ENCODE peak calls at places on chromosome 5, in eight cellular contexts. One of them, this sample, is unnamed.

GRCh38 chr5:151023651-151024050 is 3.3 kb downstream of the GPX3 start:
- DNase-seq in A549: no peak
- DNase-seq in BJ: no peak
- DNase-seq in cardiac muscle cell: no peak
- DNase-seq in prostate gland: peak; percentile 75
- DNase-seq in heart right ventricle: peak; percentile 77
- DNase-seq in tibial nerve: peak; percentile 79
- DNase-seq in CD4-positive, alpha-beta T cell: no peak
- DNase-seq in this sample: no peak

GRCh38 chr5:142747034-142747433 is 23.1 kb upstream of the ARHGAP26 start:
- DNase-seq in A549: no peak
- DNase-seq in BJ: no peak
- DNase-seq in cardiac muscle cell: no peak
- DNase-seq in prostate gland: no peak
- DNase-seq in heart right ventricle: no peak
- DNase-seq in tibial nerve: no peak
- DNase-seq in CD4-positive, alpha-beta T cell: no peak
- DNase-seq in this sample: no peak

GRCh38 chr5:132495672-132496630 is 5.4 kb upstream of the IRF1 start:
- DNase-seq in A549: peak; percentile 91
- DNase-seq in BJ: peak; percentile 57
- DNase-seq in cardiac muscle cell: peak; percentile 80
- DNase-seq in prostate gland: peak; percentile 95
- DNase-seq in heart right ventricle: peak; percentile 93
- DNase-seq in tibial nerve: peak; percentile 74
- DNase-seq in CD4-positive, alpha-beta T cell: peak; percentile 91
- DNase-seq in this sample: peak; percentile 79

GRCh38 chr5:36701085-36701691 is 94.8 kb downstream of the SLC1A3 start:
- DNase-seq in A549: no peak
- DNase-seq in BJ: no peak
- DNase-seq in cardiac muscle cell: peak; percentile 95
- DNase-seq in prostate gland: no peak
- DNase-seq in heart right ventricle: peak; percentile 50
- DNase-seq in tibial nerve: no peak
- DNase-seq in CD4-positive, alpha-beta T cell: no peak
- DNase-seq in this sample: no peak

GRCh38 chr5:176638437-176638836 is 8.0 kb downstream of the EIF4E1B start:
- DNase-seq in A549: no peak
- DNase-seq in BJ: no peak
- DNase-seq in cardiac muscle cell: no peak
- DNase-seq in prostate gland: no peak
- DNase-seq in heart right ventricle: no peak
- DNase-seq in tibial nerve: no peak
- DNase-seq in CD4-positive, alpha-beta T cell: no peak
- DNase-seq in this sample: no peak

GRCh38 chr5:158882236-158882635 is 217.5 kb downstream of the EBF1 start:
- DNase-seq in A549: no peak
- DNase-seq in BJ: no peak
- DNase-seq in cardiac muscle cell: no peak
- DNase-seq in prostate gland: no peak
- DNase-seq in heart right ventricle: no peak
- DNase-seq in tibial nerve: no peak
- DNase-seq in CD4-positive, alpha-beta T cell: no peak
- DNase-seq in this sample: no peak

GRCh38 chr5:127884416-127884815 is 181.2 kb downstream of the CCDC192 start:
- DNase-seq in A549: no peak
- DNase-seq in BJ: no peak
- DNase-seq in cardiac muscle cell: no peak
- DNase-seq in prostate gland: no peak
- DNase-seq in heart right ventricle: no peak
- DNase-seq in tibial nerve: no peak
- DNase-seq in CD4-positive, alpha-beta T cell: no peak
- DNase-seq in this sample: no peak

GRCh38 chr5:130773813-130774212 is 391.2 kb downstream of the HINT1 start:
- DNase-seq in A549: peak; percentile 15
- DNase-seq in BJ: no peak
- DNase-seq in cardiac muscle cell: no peak
- DNase-seq in prostate gland: no peak
- DNase-seq in heart right ventricle: no peak
- DNase-seq in tibial nerve: no peak
- DNase-seq in CD4-positive, alpha-beta T cell: no peak
- DNase-seq in this sample: no peak

GRCh38 chr5:154141686-154142300 is 48.7 kb upstream of the GALNT10 start:
- DNase-seq in A549: no peak
- DNase-seq in BJ: no peak
- DNase-seq in cardiac muscle cell: no peak
- DNase-seq in prostate gland: no peak
- DNase-seq in heart right ventricle: no peak
- DNase-seq in tibial nerve: no peak
- DNase-seq in CD4-positive, alpha-beta T cell: no peak
- DNase-seq in this sample: no peak

GRCh38 chr5:176677209-176677931 is 30.1 kb downstream of the TSPAN17 start:
- DNase-seq in A549: no peak
- DNase-seq in BJ: no peak
- DNase-seq in cardiac muscle cell: no peak
- DNase-seq in prostate gland: no peak
- DNase-seq in heart right ventricle: no peak
- DNase-seq in tibial nerve: no peak
- DNase-seq in CD4-positive, alpha-beta T cell: no peak
- DNase-seq in this sample: no peak

GRCh38 chr5:33470544-33470943 is 29.8 kb downstream of the TARS1 start:
- DNase-seq in A549: peak; percentile 18
- DNase-seq in BJ: no peak
- DNase-seq in cardiac muscle cell: peak; percentile 44
- DNase-seq in prostate gland: no peak
- DNase-seq in heart right ventricle: no peak
- DNase-seq in tibial nerve: peak; percentile 9
- DNase-seq in CD4-positive, alpha-beta T cell: no peak
- DNase-seq in this sample: no peak

GRCh38 chr5:175279506-175279905 is 164.5 kb downstream of the DRD1 start:
- DNase-seq in A549: no peak
- DNase-seq in BJ: no peak
- DNase-seq in cardiac muscle cell: no peak
- DNase-seq in prostate gland: no peak
- DNase-seq in heart right ventricle: no peak
- DNase-seq in tibial nerve: no peak
- DNase-seq in CD4-positive, alpha-beta T cell: no peak
- DNase-seq in this sample: no peak

GRCh38 chr5:158023266-158023665 is 164.3 kb upstream of the CLINT1 start:
- DNase-seq in A549: no peak
- DNase-seq in BJ: no peak
- DNase-seq in cardiac muscle cell: no peak
- DNase-seq in prostate gland: no peak
- DNase-seq in heart right ventricle: no peak
- DNase-seq in tibial nerve: no peak
- DNase-seq in CD4-positive, alpha-beta T cell: no peak
- DNase-seq in this sample: no peak

GRCh38 chr5:177370488-177371119 is 12.9 kb downstream of the RGS14 start:
- DNase-seq in A549: peak; percentile 89
- DNase-seq in BJ: peak; percentile 35
- DNase-seq in cardiac muscle cell: peak; percentile 96
- DNase-seq in prostate gland: peak; percentile 87
- DNase-seq in heart right ventricle: peak; percentile 72
- DNase-seq in tibial nerve: peak; percentile 39
- DNase-seq in CD4-positive, alpha-beta T cell: peak; percentile 69
- DNase-seq in this sample: peak; percentile 48

GRCh38 chr5:1051366-1051720 is 42.7 kb downstream of the NKD2 start:
- DNase-seq in A549: no peak
- DNase-seq in BJ: no peak
- DNase-seq in cardiac muscle cell: no peak
- DNase-seq in prostate gland: no peak
- DNase-seq in heart right ventricle: no peak
- DNase-seq in tibial nerve: no peak
- DNase-seq in CD4-positive, alpha-beta T cell: no peak
- DNase-seq in this sample: no peak

GRCh38 chr5:64680289-64680688 is 10.0 kb upstream of the SHISAL2B start:
- DNase-seq in A549: no peak
- DNase-seq in BJ: no peak
- DNase-seq in cardiac muscle cell: no peak
- DNase-seq in prostate gland: no peak
- DNase-seq in heart right ventricle: no peak
- DNase-seq in tibial nerve: no peak
- DNase-seq in CD4-positive, alpha-beta T cell: no peak
- DNase-seq in this sample: no peak
- TF ChIP-seq CTCF in A549: no peak
- TF ChIP-seq CTCF in BJ: peak; percentile 21
- TF ChIP-seq CTCF in cardiac muscle cell: peak; percentile 20
- TF ChIP-seq CTCF in prostate gland: no peak
- TF ChIP-seq CTCF in heart right ventricle: no peak
- TF ChIP-seq CTCF in tibial nerve: no peak
- TF ChIP-seq CTCF in CD4-positive, alpha-beta T cell: no peak
- TF ChIP-seq CTCF in this sample: no peak

GRCh38 chr5:155148694-155149093 is 135.1 kb downstream of the KIF4B start:
- DNase-seq in A549: no peak
- DNase-seq in BJ: no peak
- DNase-seq in cardiac muscle cell: no peak
- DNase-seq in prostate gland: no peak
- DNase-seq in heart right ventricle: no peak
- DNase-seq in tibial nerve: no peak
- DNase-seq in CD4-positive, alpha-beta T cell: no peak
- DNase-seq in this sample: no peak

GRCh38 chr5:155144956-155145355 is 131.4 kb downstream of the KIF4B start:
- DNase-seq in A549: no peak
- DNase-seq in BJ: no peak
- DNase-seq in cardiac muscle cell: no peak
- DNase-seq in prostate gland: no peak
- DNase-seq in heart right ventricle: no peak
- DNase-seq in tibial nerve: no peak
- DNase-seq in CD4-positive, alpha-beta T cell: no peak
- DNase-seq in this sample: no peak

GRCh38 chr5:155150012-155150411 is 136.5 kb downstream of the KIF4B start:
- DNase-seq in A549: no peak
- DNase-seq in BJ: no peak
- DNase-seq in cardiac muscle cell: no peak
- DNase-seq in prostate gland: no peak
- DNase-seq in heart right ventricle: no peak
- DNase-seq in tibial nerve: no peak
- DNase-seq in CD4-positive, alpha-beta T cell: no peak
- DNase-seq in this sample: no peak

DNA sequence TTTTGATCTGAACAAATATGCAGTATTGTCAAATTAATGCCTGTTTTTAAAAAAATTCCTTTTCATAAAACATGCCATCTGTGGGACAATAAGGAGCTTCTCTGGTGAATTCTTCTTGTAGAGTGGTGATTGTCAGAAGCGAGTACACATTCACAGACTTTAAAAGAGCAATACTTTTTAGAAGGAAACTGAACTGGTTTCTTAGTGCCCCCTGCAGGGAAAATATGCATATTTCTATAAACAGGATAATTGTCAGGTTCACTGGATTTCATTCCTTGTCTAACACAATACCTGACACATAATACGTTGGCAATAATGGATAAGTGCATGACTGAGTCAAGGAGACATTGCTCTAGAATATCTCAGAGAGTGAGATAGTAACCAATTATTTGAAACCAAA is 133.7 kb downstream of the KIF4B start:
- DNase-seq in A549: no peak
- DNase-seq in BJ: no peak
- DNase-seq in cardiac muscle cell: no peak
- DNase-seq in prostate gland: no peak
- DNase-seq in heart right ventricle: no peak
- DNase-seq in tibial nerve: no peak
- DNase-seq in CD4-positive, alpha-beta T cell: no peak
- DNase-seq in this sample: no peak
- TF ChIP-seq CTCF in A549: peak; percentile 44
- TF ChIP-seq CTCF in BJ: peak; percentile 28
- TF ChIP-seq CTCF in cardiac muscle cell: peak; percentile 32
- TF ChIP-seq CTCF in prostate gland: no peak
- TF ChIP-seq CTCF in heart right ventricle: no peak
- TF ChIP-seq CTCF in tibial nerve: no peak
- TF ChIP-seq CTCF in CD4-positive, alpha-beta T cell: peak; percentile 14
- TF ChIP-seq CTCF in this sample: no peak

GRCh38 chr5:80343067-80343466 is 23.3 kb downstream of the SPZ1 start:
- DNase-seq in A549: no peak
- DNase-seq in BJ: no peak
- DNase-seq in cardiac muscle cell: no peak
- DNase-seq in prostate gland: no peak
- DNase-seq in heart right ventricle: no peak
- DNase-seq in tibial nerve: no peak
- DNase-seq in CD4-positive, alpha-beta T cell: no peak
- DNase-seq in this sample: no peak

GRCh38 chr5:80341376-80341775 is 21.6 kb downstream of the SPZ1 start:
- DNase-seq in A549: no peak
- DNase-seq in BJ: no peak
- DNase-seq in cardiac muscle cell: no peak
- DNase-seq in prostate gland: no peak
- DNase-seq in heart right ventricle: no peak
- DNase-seq in tibial nerve: no peak
- DNase-seq in CD4-positive, alpha-beta T cell: no peak
- DNase-seq in this sample: no peak

GRCh38 chr5:80346055-80346454 is 26.3 kb downstream of the SPZ1 start:
- DNase-seq in A549: peak; percentile 28
- DNase-seq in BJ: no peak
- DNase-seq in cardiac muscle cell: peak; percentile 34
- DNase-seq in prostate gland: no peak
- DNase-seq in heart right ventricle: no peak
- DNase-seq in tibial nerve: no peak
- DNase-seq in CD4-positive, alpha-beta T cell: peak; percentile 42
- DNase-seq in this sample: no peak
- TF ChIP-seq CTCF in A549: peak; percentile 44
- TF ChIP-seq CTCF in BJ: peak; percentile 34
- TF ChIP-seq CTCF in cardiac muscle cell: peak; percentile 35
- TF ChIP-seq CTCF in prostate gland: no peak
- TF ChIP-seq CTCF in heart right ventricle: no peak
- TF ChIP-seq CTCF in tibial nerve: no peak
- TF ChIP-seq CTCF in CD4-positive, alpha-beta T cell: peak; percentile 51
- TF ChIP-seq CTCF in this sample: no peak

GRCh38 chr5:98599016-98599415 is 174.4 kb upstream of the RGMB start:
- DNase-seq in A549: no peak
- DNase-seq in BJ: no peak
- DNase-seq in cardiac muscle cell: no peak
- DNase-seq in prostate gland: no peak
- DNase-seq in heart right ventricle: no peak
- DNase-seq in tibial nerve: no peak
- DNase-seq in CD4-positive, alpha-beta T cell: no peak
- DNase-seq in this sample: no peak

GRCh38 chr5:98594098-98594497 is 179.4 kb upstream of the RGMB start:
- DNase-seq in A549: no peak
- DNase-seq in BJ: no peak
- DNase-seq in cardiac muscle cell: no peak
- DNase-seq in prostate gland: no peak
- DNase-seq in heart right ventricle: no peak
- DNase-seq in tibial nerve: no peak
- DNase-seq in CD4-positive, alpha-beta T cell: no peak
- DNase-seq in this sample: no peak

GRCh38 chr5:98588225-98588624 is 185.2 kb upstream of the RGMB start:
- DNase-seq in A549: no peak
- DNase-seq in BJ: no peak
- DNase-seq in cardiac muscle cell: no peak
- DNase-seq in prostate gland: no peak
- DNase-seq in heart right ventricle: no peak
- DNase-seq in tibial nerve: no peak
- DNase-seq in CD4-positive, alpha-beta T cell: no peak
- DNase-seq in this sample: no peak

GRCh38 chr5:98593418-98593817 is 180.0 kb upstream of the RGMB start:
- DNase-seq in A549: no peak
- DNase-seq in BJ: no peak
- DNase-seq in cardiac muscle cell: no peak
- DNase-seq in prostate gland: no peak
- DNase-seq in heart right ventricle: no peak
- DNase-seq in tibial nerve: no peak
- DNase-seq in CD4-positive, alpha-beta T cell: no peak
- DNase-seq in this sample: no peak
- TF ChIP-seq CTCF in A549: no peak
- TF ChIP-seq CTCF in BJ: no peak
- TF ChIP-seq CTCF in cardiac muscle cell: no peak
- TF ChIP-seq CTCF in prostate gland: no peak
- TF ChIP-seq CTCF in heart right ventricle: no peak
- TF ChIP-seq CTCF in tibial nerve: no peak
- TF ChIP-seq CTCF in CD4-positive, alpha-beta T cell: no peak
- TF ChIP-seq CTCF in this sample: no peak